ENCODE peak calls at places on chromosomes 5 and 9, in seven cellular contexts. P is spleen, F is ovary, O is stomach, D is tibial nerve, I is heart left ventricle, E is adrenal gland. A is an unnamed sample.

GRCh38 chr5:20109326-20109725 is 121.3 kb upstream of the CDH18 start:
- DNase-seq in P (no peak), F (no peak), O (no peak), D (no peak), I (no peak), E (no peak), A (no peak)

GRCh38 chr5:1095302-1096016 is 16.4 kb downstream of the SLC12A7 start:
- DNase-seq in P (no peak), F (no peak), O (no peak), D (no peak), I (no peak), E (no peak), A (no peak)

GRCh38 chr5:81778642-81779041 is 27.7 kb upstream of the SSBP2 start:
- DNase-seq in P (no peak), F (no peak), O (no peak), D (no peak), I (no peak), E (peak; percentile 48), A (no peak)

GRCh38 chr9:91192379-91192775 is 169.3 kb downstream of the AUH start:
- DNase-seq in P (no peak), F (no peak), O (no peak), D (no peak), I (peak; percentile 51), E (no peak), A (no peak)

GRCh38 chr5:1659100-1660036 is 135.6 kb upstream of the LPCAT1 start:
- DNase-seq in P (no peak), F (no peak), O (no peak), D (no peak), I (no peak), E (no peak), A (no peak)

GRCh38 chr5:34684281-34684979 is 28.3 kb downstream of the RAI14 start:
- DNase-seq in P (no peak), F (no peak), O (no peak), D (no peak), I (no peak), E (no peak), A (no peak)

GRCh38 chr5:464446-464842 is 21.5 kb downstream of the EXOC3 start:
- DNase-seq in P (peak; percentile 76), F (no peak), O (no peak), D (no peak), I (no peak), E (peak; percentile 1), A (peak; percentile 24)

GRCh38 chr5:157026789-157027424 is 32.0 kb downstream of the HAVCR1 start:
- DNase-seq in P (no peak), F (no peak), O (no peak), D (no peak), I (no peak), E (no peak), A (no peak)

GRCh38 chr5:139955616-139956283 is 87.3 kb downstream of the NRG2 start:
- DNase-seq in P (no peak), F (no peak), O (no peak), D (no peak), I (no peak), E (no peak), A (no peak)

GRCh38 chr5:180598797-180599589 is 7.7 kb upstream of the SCGB3A1 start:
- DNase-seq in P (no peak), F (peak; percentile 4), O (peak; percentile 15), D (no peak), I (no peak), E (no peak), A (no peak)

GRCh38 chr5:56123531-56124243 is 109.4 kb downstream of the ANKRD55 start:
- DNase-seq in P (peak; percentile 77), F (peak; percentile 74), O (peak; percentile 27), D (no peak), I (peak; percentile 70), E (peak; percentile 81), A (peak; percentile 55)

GRCh38 chr5:127517110-127517479 is 345 bp upstream of the PRRC1 start:
- DNase-seq in P (no peak), F (no peak), O (no peak), D (no peak), I (no peak), E (peak; percentile 83), A (no peak)

GRCh38 chr5:146342882-146343865 is 4.5 kb downstream of the POU4F3 start:
- DNase-seq in P (no peak), F (no peak), O (no peak), D (no peak), I (no peak), E (no peak), A (no peak)

GRCh38 chr5:146345240-146345577 is 6.6 kb downstream of the POU4F3 start:
- DNase-seq in P (no peak), F (no peak), O (no peak), D (no peak), I (no peak), E (no peak), A (no peak)

GRCh38 chr5:146345578-146346366 is 7.1 kb downstream of the POU4F3 start:
- DNase-seq in P (no peak), F (no peak), O (no peak), D (no peak), I (no peak), E (no peak), A (no peak)

GRCh38 chr5:146342519-146342881 is 3.9 kb downstream of the POU4F3 start:
- DNase-seq in P (no peak), F (no peak), O (no peak), D (no peak), I (no peak), E (no peak), A (no peak)

GRCh38 chr5:146344155-146345118 is 5.8 kb downstream of the POU4F3 start:
- DNase-seq in P (no peak), F (no peak), O (no peak), D (no peak), I (no peak), E (peak; percentile 5), A (no peak)
- H3K4me3 ChIP-seq in P (no peak overlapping the region), F (no peak overlapping the region), O (peak overlapping the region; percentile 30), D (peak overlapping the region; percentile 13), I (peak overlapping the region; percentile 21), E (no peak overlapping the region), A (no peak overlapping the region)

GRCh38 chr5:32172908-32173393 is 1.2 kb downstream of the GOLPH3 start:
- DNase-seq in P (no peak), F (no peak), O (no peak), D (no peak), I (no peak), E (no peak), A (no peak)

GRCh38 chr5:32173394-32174010 is 617 bp downstream of the GOLPH3 start:
- DNase-seq in P (peak; percentile 93), F (peak; percentile 73), O (peak; percentile 77), D (peak; percentile 64), I (peak; percentile 79), E (peak; percentile 71), A (peak; percentile 60)

GRCh38 chr5:32170303-32171170 is 3.6 kb downstream of the GOLPH3 start:
- DNase-seq in P (no peak), F (no peak), O (no peak), D (no peak), I (no peak), E (no peak), A (no peak)

GRCh38 chr5:32168460-32169033 is 5.6 kb downstream of the GOLPH3 start:
- DNase-seq in P (no peak), F (no peak), O (no peak), D (no peak), I (no peak), E (peak; percentile 42), A (no peak)

DNA sequence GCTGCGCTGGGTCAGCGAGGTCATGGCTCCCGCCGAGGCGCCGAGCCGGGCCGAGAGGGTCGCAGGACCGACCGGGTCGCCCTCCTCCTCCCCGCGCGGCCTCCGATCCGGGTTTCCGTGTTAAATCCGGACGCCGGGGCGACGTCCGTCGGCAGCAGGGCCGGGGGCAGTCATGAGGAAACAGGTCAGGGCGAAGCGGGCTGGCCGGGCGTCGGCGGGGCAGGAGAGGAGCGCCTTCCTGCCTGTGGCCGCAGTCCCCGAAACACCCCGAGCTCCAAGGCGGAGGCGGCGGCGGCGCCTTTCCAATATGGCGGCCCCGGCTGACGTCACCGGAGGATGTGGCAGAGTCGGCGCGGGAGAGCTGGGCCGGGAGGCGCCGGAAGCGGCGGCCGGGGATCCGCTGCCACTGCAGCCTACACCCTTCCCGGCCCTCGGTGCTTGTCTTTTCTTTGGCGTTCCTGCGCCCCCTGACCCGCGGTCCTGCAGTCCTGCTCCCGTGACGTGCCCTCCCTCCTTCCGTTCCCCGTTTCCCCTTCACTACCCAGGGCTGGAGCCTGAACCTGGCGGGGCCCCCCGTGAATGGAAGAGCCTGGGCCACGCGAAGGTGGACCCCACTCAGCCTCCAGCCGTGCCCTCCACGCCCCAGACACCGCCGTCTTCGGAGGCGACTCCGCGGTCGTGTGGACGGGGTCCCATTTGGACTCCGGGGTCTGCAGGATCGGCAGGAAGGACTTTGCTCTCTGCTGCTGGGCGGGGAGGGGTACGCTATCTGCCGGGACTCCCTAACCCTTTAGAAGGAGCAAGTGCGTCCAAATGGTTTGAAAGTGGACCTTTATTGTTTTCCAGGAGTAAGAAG is at the start of gene GOLPH3:
- DNase-seq in P (peak; percentile 99), F (peak; percentile 95), O (peak; percentile 95), D (peak; percentile 94), I (peak; percentile 98), E (peak; percentile 95), A (peak; percentile 95)
- TF ChIP-seq POLR2A in P (no peak), F (peak; percentile 95), O (no peak), D (peak; percentile 86), I (peak; percentile 46), E (peak; percentile 81), A (peak; percentile 98)

GRCh38 chr5:123094227-123094918 is 5.3 kb downstream of the PRDM6 start:
- DNase-seq in P (no peak), F (no peak), O (no peak), D (no peak), I (no peak), E (no peak), A (no peak)

GRCh38 chr5:123092696-123093095 is 3.7 kb downstream of the PRDM6 start:
- DNase-seq in P (no peak), F (no peak), O (no peak), D (no peak), I (no peak), E (no peak), A (no peak)

GRCh38 chr5:123091988-123092583 is 3.0 kb downstream of the PRDM6 start:
- DNase-seq in P (no peak), F (no peak), O (no peak), D (no peak), I (no peak), E (no peak), A (no peak)

GRCh38 chr5:123094919-123095693 is 6.1 kb downstream of the PRDM6 start:
- DNase-seq in P (no peak), F (peak; percentile 27), O (no peak), D (no peak), I (no peak), E (no peak), A (no peak)

GRCh38 chr5:123093279-123094226 is 4.5 kb downstream of the PRDM6 start:
- DNase-seq in P (no peak), F (no peak), O (no peak), D (no peak), I (no peak), E (no peak), A (no peak)
- H3K4me3 ChIP-seq in P (no peak overlapping the region), F (no peak overlapping the region), O (peak overlapping the region; percentile 4), D (no peak overlapping the region), I (no peak overlapping the region), E (no peak overlapping the region), A (no peak overlapping the region)

DNA sequence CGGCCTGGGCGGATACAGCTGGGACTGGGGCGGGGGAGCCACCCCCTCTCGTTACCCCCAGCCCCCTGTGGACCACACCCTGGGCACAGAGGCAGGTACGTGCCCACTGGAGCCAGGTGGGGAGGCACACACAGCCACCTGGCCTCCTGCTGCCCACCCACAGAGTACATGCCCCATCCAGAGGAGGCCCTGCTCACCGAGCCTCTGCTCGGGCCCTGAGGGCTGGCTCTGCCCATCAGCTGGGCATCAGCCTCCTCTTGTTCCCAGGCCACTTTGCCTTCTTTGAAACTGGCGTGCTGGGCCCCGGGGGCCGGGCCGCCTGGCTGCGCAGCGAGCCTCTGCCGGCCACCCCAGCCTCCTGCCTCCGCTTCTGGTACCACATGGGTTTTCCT is 6.3 kb downstream of the MAMDC4 start:
- DNase-seq in P (peak; percentile 66), F (peak; percentile 20), O (no peak), D (no peak), I (no peak), E (no peak), A (no peak)
- TF ChIP-seq POLR2A in P (no peak), F (no peak), O (no peak), D (no peak), I (no peak), E (no peak), A (no peak)